ENCODE peak calls at places on chromosomes 6 and 20, in seven cellular contexts. K, Z, G, N, L, S and E are unnamed samples.

GRCh38 chr20:57013741-57014140 is 252.7 kb downstream of the BMP7 start:
- DNase-seq in K (no peak), Z (no peak), G (no peak), N (no peak), L (no peak), S (no peak), E (no peak)

GRCh38 chr6:71967436-71967835 is 81.1 kb downstream of the RIMS1 start:
- DNase-seq in K (no peak), Z (no peak), G (no peak), N (no peak), L (peak; percentile 13), S (no peak), E (peak; percentile 87)

GRCh38 chr6:166465671-166466087 is 82.9 kb upstream of the MPC1 start:
- DNase-seq in K (no peak), Z (no peak), G (no peak), N (peak; percentile 35), L (peak; percentile 32), S (peak; percentile 40), E (no peak)

GRCh38 chr6:113632220-113632864 is 224.8 kb upstream of the MARCKS start:
- DNase-seq in K (no peak), Z (no peak), G (peak; percentile 15), N (peak; percentile 80), L (peak; percentile 88), S (peak; percentile 83), E (peak; percentile 87)

GRCh38 chr6:134466751-134467525 is 149.0 kb upstream of the SGK1 start:
- DNase-seq in K (no peak), Z (no peak), G (no peak), N (no peak), L (peak; percentile 34), S (no peak), E (no peak)

GRCh38 chr6:113457156-113457555 is 400.0 kb upstream of the MARCKS start:
- DNase-seq in K (no peak), Z (no peak), G (no peak), N (peak; percentile 79), L (peak; percentile 81), S (peak; percentile 21), E (peak; percentile 93)

GRCh38 chr6:100892116-100892515 is 11.0 kb upstream of the ASCC3 start:
- DNase-seq in K (no peak), Z (no peak), G (no peak), N (no peak), L (no peak), S (no peak), E (no peak)

GRCh38 chr20:33062750-33063149 is 9.0 kb downstream of the BPIFB3 start:
- DNase-seq in K (no peak), Z (no peak), G (no peak), N (no peak), L (no peak), S (no peak), E (no peak)

GRCh38 chr20:17533396-17533795 is 2.2 kb upstream of the BFSP1 start:
- DNase-seq in K (no peak), Z (no peak), G (no peak), N (peak; percentile 70), L (peak; percentile 60), S (peak; percentile 80), E (peak; percentile 37)